ENCODE peak calls at places on chromosome 17, in five cellular contexts. C is ascending aorta; J is CD8-positive, alpha-beta T cell; T is fibroblast of lung; N is mesenchymal stem cell. W is an unnamed sample. For H3K4me1, the result is how much of the 10 kb centered on the place peaks cover.

GRCh38 chr17:7133424-7133823 is 18.8 kb upstream of the ASGR2 start:
- DNase-seq in C (peak), J (peak), N (peak), T (no peak), W (no peak)

GRCh38 chr17:76097716-76098295 is 5.8 kb downstream of the EXOC7 start:
- DNase-seq in N (no peak), T (no peak), J (no peak), C (no peak), W (no peak)

GRCh38 chr17:2050246-2050866 is 4.5 kb upstream of the HIC1 start:
- DNase-seq in N (peak), T (peak), J (peak), C (no peak), W (peak)

GRCh38 chr17:57735707-57736106 is 9.4 kb downstream of the CCDC182 start:
- DNase-seq in J (no peak), N (no peak), C (no peak), T (no peak), W (no peak)

GRCh38 chr17:75455896-75456416 is 479 bp upstream of the TMEM94 start:
- DNase-seq in J (no peak), N (no peak), T (no peak), C (no peak), W (no peak)

GRCh38 chr17:44792276-44792675 is 33.5 kb downstream of the ADAM11 start:
- DNase-seq in C (no peak), N (peak), T (peak), J (no peak), W (no peak)

GRCh38 chr17:4743216-4743615 is 3.5 kb upstream of the CXCL16 start:
- DNase-seq in N (no peak), C (no peak), T (no peak), J (no peak), W (no peak)

GRCh38 chr17:18143044-18143936 is 34.7 kb downstream of the MYO15A start:
- DNase-seq in T (no peak), J (no peak), C (no peak), N (peak), W (no peak)

GRCh38 chr17:48582750-48583069 is 4.6 kb upstream of the HOXB4 start:
- DNase-seq in N (no peak), C (no peak), J (no peak), T (no peak), W (no peak)

GRCh38 chr17:48578616-48579560 is 738 bp upstream of the HOXB4 start:
- DNase-seq in T (peak), J (no peak), N (peak), C (no peak), W (no peak)

GRCh38 chr17:48577946-48578615 is at the start of gene HOXB4:
- DNase-seq in N (peak), T (peak), C (peak), J (peak), W (peak)

GRCh38 chr17:48577330-48577945 is 712 bp downstream of the HOXB4 start:
- DNase-seq in C (no peak), N (peak), T (no peak), J (no peak), W (no peak)

DNA sequence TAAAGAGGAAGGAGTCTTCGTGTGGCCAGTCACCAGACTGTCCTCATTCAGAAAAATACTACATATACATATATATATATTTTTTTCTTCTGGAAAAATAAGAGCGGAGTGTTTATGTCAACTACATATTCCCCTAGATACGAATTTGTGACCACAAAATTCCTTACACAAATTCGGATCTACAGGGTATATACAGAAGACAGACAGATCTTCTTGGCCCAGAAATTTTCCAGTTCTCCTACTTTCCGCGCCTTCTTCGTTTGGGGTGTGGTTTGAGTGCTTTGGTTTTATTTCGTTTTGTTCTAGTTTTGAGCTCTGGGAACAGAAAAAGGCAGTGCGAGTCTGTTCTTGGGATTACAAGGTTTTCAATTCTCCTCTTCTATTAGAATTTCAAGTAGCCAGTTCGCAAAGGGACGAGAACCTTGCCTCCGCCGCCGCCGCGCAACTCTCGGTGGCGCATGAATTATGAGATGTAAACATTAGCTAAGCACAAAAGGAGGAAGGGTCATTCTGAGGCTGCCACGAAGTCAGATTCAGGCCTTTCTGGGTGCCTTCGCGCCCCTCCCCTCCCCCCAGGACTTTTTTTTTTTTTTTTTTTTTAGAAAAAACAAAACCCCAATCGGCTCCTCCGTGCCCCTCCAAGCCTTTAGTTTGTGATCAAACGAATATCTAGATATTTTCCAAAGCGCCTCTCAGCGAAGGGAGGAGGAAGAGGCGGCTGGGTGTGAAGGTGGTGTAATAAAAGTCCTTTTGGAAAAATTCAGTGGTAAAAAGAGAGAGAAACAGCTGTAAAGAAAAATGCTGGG is 1.8 kb upstream of the HOXB4 start:
- DNase-seq in C (no peak), T (peak), J (no peak), N (peak), W (no peak)
- H3K4me1 ChIP-seq in C (under half), T (under half), J (under half), N (under half), W (half or more)

DNA sequence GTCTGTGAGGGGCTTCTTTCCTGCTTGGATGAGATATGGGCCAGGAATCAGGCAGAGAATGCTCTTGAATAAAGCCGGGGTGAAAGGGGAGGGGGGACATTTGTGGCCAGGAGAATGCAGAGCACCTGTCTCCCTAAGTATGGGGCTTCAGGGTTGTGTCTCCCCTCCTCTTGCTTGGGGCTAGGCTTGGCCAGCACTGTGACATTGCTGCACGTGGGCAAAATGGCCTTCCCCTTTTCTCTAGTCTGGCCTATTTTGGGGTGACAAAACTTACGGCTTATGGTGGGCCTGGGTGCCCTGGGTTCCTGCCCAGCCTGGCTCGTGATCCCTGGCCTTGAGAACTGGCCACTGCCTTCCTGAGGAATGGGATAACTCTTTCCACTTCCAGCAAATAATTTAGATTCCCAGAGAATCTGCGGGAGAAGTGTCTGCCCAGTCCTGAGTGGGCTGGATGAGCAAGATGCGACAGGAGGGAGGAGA is 5.6 kb downstream of the NFE2L1 start:
- DNase-seq in J (no peak), N (no peak), T (no peak), C (no peak), W (no peak)
- H3K4me1 ChIP-seq in J (under half), N (half or more), T (under half), C (half or more), W (half or more)

GRCh38 chr17:70517808-70518207 is 348.5 kb downstream of the KCNJ2 start:
- DNase-seq in J (no peak), C (no peak), N (no peak), T (no peak), W (no peak)
- H3K4me1 ChIP-seq in J (under half), C (under half), N (under half), T (under half), W (under half)

GRCh38 chr17:28843810-28844137 is 1.2 kb upstream of the FAM222B start:
- DNase-seq in C (peak), T (no peak), N (no peak), J (no peak), W (no peak)
- H3K4me1 ChIP-seq in C (under half), T (under half), N (under half), J (under half), W (under half)

DNA sequence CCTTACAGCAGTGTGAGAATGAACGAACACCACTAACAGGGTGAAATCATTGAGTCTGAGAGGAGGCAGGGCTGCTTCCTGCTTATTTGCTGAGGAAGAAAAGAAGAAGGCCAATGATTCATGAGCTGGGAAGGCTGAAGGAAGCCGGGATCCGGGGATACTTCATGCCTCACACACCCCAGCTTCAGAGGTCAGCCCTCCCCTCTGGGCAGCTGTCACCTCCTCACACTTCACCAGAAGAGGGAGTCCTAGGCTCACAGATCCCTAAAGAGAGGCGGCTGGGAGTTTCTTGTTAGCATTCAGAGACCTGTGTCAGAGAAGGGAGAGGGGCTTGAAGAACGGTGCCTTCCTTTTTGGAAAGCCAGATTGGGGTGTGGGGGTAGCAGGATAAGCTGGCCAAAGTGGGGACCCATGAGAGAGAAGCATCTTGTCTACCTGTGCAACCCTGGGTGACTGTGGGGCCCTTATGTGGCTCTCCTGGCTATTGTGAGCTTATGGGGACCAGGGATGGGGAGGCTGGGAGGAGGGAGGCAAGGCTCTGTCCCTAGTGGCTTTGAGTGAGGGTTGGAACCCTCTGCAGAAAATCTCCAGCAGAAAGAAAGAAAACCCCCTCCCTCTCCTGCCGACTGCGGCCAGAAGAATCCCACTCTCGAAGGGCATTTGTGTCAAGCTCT is 94.6 kb downstream of the RGS9 start:
- DNase-seq in C (peak), N (peak), T (peak), J (peak), W (no peak)
- H3K4me1 ChIP-seq in C (under half), N (under half), T (under half), J (under half), W (under half)

GRCh38 chr17:72107100-72107499 is 13.7 kb upstream of the SOX9 start:
- DNase-seq in T (no peak), C (no peak), N (no peak), J (no peak), W (no peak)
- H3K4me1 ChIP-seq in T (under half), C (under half), N (under half), J (under half), W (under half)